ENCODE peak calls at places on chromosomes 4 and X, in five cellular contexts. X is C1 segment of cervical spinal cord; L is pancreas; E is activated CD8-positive, alpha-beta memory T cell treated with anti-CD3 and anti-CD28 coated beads for 1 hour; R is stimulated activated CD4-positive, alpha-beta T cell treated with anti-CD3 and anti-CD28 coated beads, Interleukin-15, amount 100 ng/mL, for 1 hour. O is an unnamed sample.

GRCh38 chrX:116873678-116874077 is 410.9 kb upstream of the CT83 start:
- DNase-seq in X (no peak), L (no peak), E (no peak), R (no peak), O (no peak)

GRCh38 chrX:97609938-97610337 is 726.2 kb downstream of the RPA4 start:
- DNase-seq in X (no peak), L (no peak), E (no peak), R (no peak), O (no peak)

GRCh38 chr4:156830356-156830755 is 141.2 kb downstream of the PDGFC start:
- DNase-seq in X (no peak), L (no peak), E (no peak), R (no peak), O (no peak)

GRCh38 chr4:72568959-72569718 is at the start of gene ADAMTS3:
- DNase-seq in X (no peak), L (peak), E (no peak), R (no peak), O (no peak)

GRCh38 chr4:186068581-186069402 is at the start of gene TLR3:
- DNase-seq in X (no peak), L (no peak), E (no peak), R (no peak), O (no peak)

GRCh38 chrX:335758-336155 is 17.2 kb upstream of the GTPBP6 start:
- DNase-seq in X (no peak), L (no peak), E (no peak), R (no peak), O (no peak)

GRCh38 chr4:153248641-153249198 is 44.5 kb downstream of the TRIM2 start:
- DNase-seq in X (no peak), L (peak), E (no peak), R (no peak), O (no peak)

GRCh38 chrX:39261446-39262147 is 460.3 kb downstream of the MID1IP1 start:
- DNase-seq in X (no peak), L (no peak), E (no peak), R (no peak), O (no peak)

GRCh38 chrX:105471597-105471996 is 251.1 kb upstream of the TEX13A start:
- DNase-seq in X (no peak), L (no peak), E (no peak), R (no peak), O (no peak)

GRCh38 chrX:10128386-10128785 is 28.4 kb upstream of the CLCN4 start:
- DNase-seq in X (no peak), L (no peak), E (no peak), R (no peak), O (no peak)

GRCh38 chrX:118116308-118117068 is at the start of gene KLHL13:
- DNase-seq in X (no peak), L (peak), E (no peak), R (no peak), O (no peak)

GRCh38 chrX:154002215-154002719 is 17.4 kb downstream of the IRAK1 start:
- DNase-seq in X (no peak), L (no peak), E (no peak), R (no peak), O (no peak)

GRCh38 chr4:2457481-2458295 is 11.2 kb upstream of the RNF4 start:
- DNase-seq in X (no peak), L (peak), E (no peak), R (no peak), O (no peak)

GRCh38 chr4:38865445-38865844 is 2.2 kb upstream of the FAM114A1 start:
- DNase-seq in X (no peak), L (no peak), E (no peak), R (no peak), O (no peak)

GRCh38 chrX:121160987-121161386 is 113.6 kb downstream of the GLUD2 start:
- DNase-seq in X (no peak), L (no peak), E (no peak), R (no peak), O (no peak)

GRCh38 chr4:87060957-87061356 is 126.1 kb downstream of the AFF1 start:
- DNase-seq in X (no peak), L (no peak), E (no peak), R (no peak), O (no peak)

GRCh38 chr4:64230709-64231310 is 178.4 kb downstream of the TECRL start:
- DNase-seq in X (no peak), L (no peak), E (no peak), R (no peak), O (no peak)

GRCh38 chr4:143397335-143397734 is 60.7 kb downstream of the GAB1 start:
- DNase-seq in X (no peak), L (no peak), E (no peak), R (no peak), O (no peak)

GRCh38 chr4:24067781-24068193 is 177.9 kb upstream of the PPARGC1A start:
- DNase-seq in X (no peak), L (no peak), E (no peak), R (no peak), O (no peak)

GRCh38 chr4:40367451-40367850 is 32.3 kb downstream of the CHRNA9 start:
- DNase-seq in X (no peak), L (no peak), E (no peak), R (no peak), O (no peak)

GRCh38 chr4:144757969-144758368 is 112.0 kb downstream of the HHIP start:
- DNase-seq in X (no peak), L (no peak), E (no peak), R (no peak), O (no peak)

GRCh38 chr4:154416183-154416543 is 75.4 kb downstream of the DCHS2 start:
- DNase-seq in X (no peak), L (peak), E (no peak), R (no peak), O (no peak)

GRCh38 chr4:53055274-53055673 is 193.2 kb downstream of the RASL11B start:
- DNase-seq in X (no peak), L (no peak), E (no peak), R (no peak), O (no peak)

GRCh38 chr4:26362745-26363439 is 42.1 kb downstream of the RBPJ start:
- DNase-seq in X (no peak), L (no peak), E (no peak), R (no peak), O (no peak)

GRCh38 chr4:9898596-9899345 is 117.3 kb downstream of the DRD5 start:
- DNase-seq in X (no peak), L (no peak), E (no peak), R (no peak), O (no peak)

GRCh38 chr4:184263910-184264732 is 46.4 kb upstream of the ENPP6 start:
- DNase-seq in X (peak), L (peak), E (peak), R (peak), O (peak)

GRCh38 chr4:136864580-136865185 is 667.6 kb downstream of the PCDH18 start:
- DNase-seq in X (no peak), L (no peak), E (no peak), R (no peak), O (no peak)

O was measured in esophagus squamous epithelium.